ENCODE peak calls at places on chromosomes 16 and 17, in six cellular contexts. X is A549, J is K562, V is GM12878, C is HepG2, P is H1. E is an unnamed sample.

GRCh38 chr16:87457051-87457611 is 35.7 kb downstream of the ZCCHC14 start:
- DNase-seq in X (no peak), J (no peak), V (no peak), C (no peak), P (no peak), E (peak; percentile 76)

GRCh38 chr16:46812781-46813555 is 18.0 kb downstream of the C16orf87 start:
- DNase-seq in X (no peak), J (no peak), V (no peak), C (no peak), P (no peak), E (no peak)

GRCh38 chr16:396605-397004 is 394 bp upstream of the NME4 start:
- DNase-seq in X (peak; percentile 74), J (peak; percentile 76), V (no peak), C (peak; percentile 65), P (peak; percentile 69), E (peak; percentile 41)

GRCh38 chr17:4770632-4771031 is 1.1 kb upstream of the TM4SF5 start:
- DNase-seq in X (no peak), J (no peak), V (no peak), C (no peak), P (no peak), E (no peak)

GRCh38 chr17:78737332-78737731 is 44.7 kb downstream of the CYTH1 start:
- DNase-seq in X (peak; percentile 60), J (peak; percentile 37), V (no peak), C (no peak), P (no peak), E (peak; percentile 83)

GRCh38 chr17:29619251-29619650 is 3.5 kb downstream of the CORO6 start:
- DNase-seq in X (peak; percentile 73), J (no peak), V (no peak), C (no peak), P (no peak), E (peak; percentile 36)

GRCh38 chr16:619476-620100 is 11.2 kb upstream of the WFIKKN1 start:
- DNase-seq in X (no peak), J (no peak), V (no peak), C (no peak), P (no peak), E (no peak)

GRCh38 chr16:23729503-23730424 is 16.7 kb upstream of the ERN2 start:
- DNase-seq in X (peak; percentile 42), J (peak; percentile 34), V (no peak), C (peak; percentile 51), P (peak; percentile 59), E (peak; percentile 48)

GRCh38 chr16:50626868-50627267 is 54.2 kb downstream of the SNX20 start:
- DNase-seq in X (no peak), J (no peak), V (no peak), C (no peak), P (no peak), E (no peak)

GRCh38 chr16:70522216-70523000 is 946 bp downstream of the COG4 start:
- DNase-seq in X (no peak), J (no peak), V (no peak), C (no peak), P (no peak), E (no peak)

GRCh38 chr17:19299866-19300265 is 62.7 kb downstream of the B9D1 start:
- DNase-seq in X (no peak), J (no peak), V (no peak), C (no peak), P (no peak), E (no peak)

GRCh38 chr17:38702900-38703741 is 2.0 kb upstream of the MLLT6 start:
- DNase-seq in X (no peak), J (no peak), V (no peak), C (no peak), P (no peak), E (no peak)

GRCh38 chr17:75844530-75845057 is 390 bp upstream of the UNC13D start:
- DNase-seq in X (peak; percentile 76), J (peak; percentile 80), V (no peak), C (peak; percentile 64), P (no peak), E (no peak)

GRCh38 chr16:5841934-5842333 is 744.3 kb upstream of the EEF2KMT start:
- DNase-seq in X (no peak), J (no peak), V (no peak), C (no peak), P (no peak), E (no peak)

GRCh38 chr16:81551141-81551808 is 106.7 kb downstream of the CMIP start:
- DNase-seq in X (no peak), J (peak; percentile 36), V (peak; percentile 9), C (no peak), P (no peak), E (peak; percentile 70)

GRCh38 chr17:76935331-76935730 is 67.1 kb downstream of the MGAT5B start:
- DNase-seq in X (no peak), J (no peak), V (no peak), C (no peak), P (no peak), E (peak; percentile 60)

GRCh38 chr17:17669081-17669850 is 12.0 kb upstream of the RAI1 start:
- DNase-seq in X (no peak), J (no peak), V (no peak), C (no peak), P (no peak), E (peak; percentile 45)

GRCh38 chr16:11708421-11708820 is 34.2 kb downstream of the TXNDC11 start:
- DNase-seq in X (no peak), J (no peak), V (no peak), C (no peak), P (no peak), E (peak; percentile 66)

GRCh38 chr17:34307110-34307509 is 12.1 kb upstream of the CCL8 start:
- DNase-seq in X (no peak), J (no peak), V (no peak), C (no peak), P (no peak), E (peak; percentile 71)

GRCh38 chr17:68623811-68624210 is 22.6 kb upstream of the FAM20A start:
- DNase-seq in X (no peak), J (no peak), V (no peak), C (no peak), P (no peak), E (no peak)
- TF ChIP-seq CEBPB in X (no peak), J (no peak), V (no peak), C (no peak), P (no peak), E (no peak)

GRCh38 chr16:82891918-82892317 is 265.1 kb downstream of the CDH13 start:
- DNase-seq in X (no peak), J (no peak), V (no peak), C (no peak), P (no peak), E (no peak)

GRCh38 chr16:82891424-82891823 is 264.7 kb downstream of the CDH13 start:
- DNase-seq in X (no peak), J (no peak), V (no peak), C (no peak), P (no peak), E (no peak)

GRCh38 chr16:82884320-82884898 is 257.6 kb downstream of the CDH13 start:
- DNase-seq in X (no peak), J (no peak), V (no peak), C (no peak), P (no peak), E (no peak)

GRCh38 chr16:82892327-82892726 is 265.6 kb downstream of the CDH13 start:
- DNase-seq in X (no peak), J (no peak), V (no peak), C (no peak), P (no peak), E (no peak)

DNA sequence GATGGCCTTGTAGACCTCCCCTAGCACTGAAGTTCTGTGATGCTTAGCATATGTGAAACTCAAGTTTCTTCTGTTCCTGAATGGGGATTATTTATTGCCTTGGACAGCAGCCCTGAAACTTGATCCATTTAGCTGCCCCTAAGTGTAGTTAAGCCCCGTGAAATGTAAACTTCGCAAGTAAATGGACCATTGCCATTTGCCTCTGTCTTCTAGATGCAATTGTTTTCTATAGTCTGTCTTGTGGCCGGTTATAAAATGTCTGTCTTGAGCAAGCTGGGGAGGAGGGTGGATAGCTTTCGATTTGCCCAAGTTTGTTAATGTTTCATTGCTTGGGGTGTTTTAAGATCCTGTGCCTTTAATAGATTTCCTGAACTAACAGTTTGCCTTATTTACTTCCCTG is 261.8 kb downstream of the CDH13 start:
- DNase-seq in X (no peak), J (no peak), V (no peak), C (no peak), P (no peak), E (peak; percentile 95)
- TF ChIP-seq USF2 in X (no peak), J (no peak), V (no peak), C (no peak), P (no peak), E (no peak)

GRCh38 chr16:26247063-26247462 is 555.3 kb downstream of the HS3ST4 start:
- DNase-seq in X (no peak), J (no peak), V (no peak), C (no peak), P (no peak), E (no peak)

GRCh38 chr16:26252598-26252997 is 560.8 kb downstream of the HS3ST4 start:
- DNase-seq in X (no peak), J (no peak), V (no peak), C (no peak), P (no peak), E (no peak)
- TF ChIP-seq CEBPB in X (no peak), J (no peak), V (no peak), C (no peak), P (no peak), E (no peak)

GRCh38 chr16:77043076-77043475 is 147.9 kb upstream of the MON1B start:
- DNase-seq in X (peak; percentile 52), J (no peak), V (no peak), C (no peak), P (no peak), E (no peak)
- TF ChIP-seq USF2 in X (no peak), J (no peak), V (no peak), C (no peak), P (no peak), E (no peak)

GRCh38 chr16:29809850-29810698 is 1.9 kb upstream of the PRRT2 start:
- DNase-seq in X (no peak), J (no peak), V (no peak), C (no peak), P (no peak), E (no peak)
- TF ChIP-seq CEBPB in X (no peak), J (no peak), V (no peak), C (no peak), P (no peak), E (no peak)

GRCh38 chr17:45225964-45226530 is 4.4 kb downstream of the FMNL1 start:
- DNase-seq in X (peak; percentile 40), J (peak; percentile 86), V (peak; percentile 95), C (no peak), P (no peak), E (no peak)
- TF ChIP-seq USF2 in X (no peak), J (no peak), V (no peak), C (no peak), P (no peak), E (no peak)

GRCh38 chr16:16774389-16774788 is 395.4 kb downstream of the NPIPA7 start:
- DNase-seq in X (no peak), J (no peak), V (no peak), C (peak; percentile 30), P (no peak), E (no peak)
- TF ChIP-seq CEBPB in X (no peak), J (no peak), V (no peak), C (no peak), P (no peak), E (no peak)

DNA sequence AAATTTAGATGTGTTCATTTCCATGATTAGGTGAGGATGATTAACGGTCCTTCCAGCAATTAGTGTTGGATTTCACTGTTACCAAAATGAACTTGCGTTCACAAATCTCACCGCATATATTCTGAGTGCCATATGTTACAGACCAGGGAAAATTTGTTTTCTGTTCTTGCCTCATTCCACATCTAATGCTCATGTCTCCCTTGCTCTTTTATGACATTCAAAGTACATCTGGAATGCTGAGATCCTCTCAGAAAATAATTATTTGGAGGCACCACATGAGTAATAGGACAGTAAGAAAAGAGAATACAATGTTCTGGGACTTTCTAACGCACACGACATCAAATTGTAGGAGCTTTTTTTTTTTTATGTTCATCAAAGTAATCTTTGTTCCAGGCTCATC is 406.5 kb downstream of the SHISA9 start:
- DNase-seq in X (no peak), J (no peak), V (no peak), C (no peak), P (no peak), E (no peak)
- TF ChIP-seq USF2 in X (no peak), J (no peak), V (no peak), C (no peak), P (no peak), E (no peak)

E was measured in IMR-90.